ENCODE peak calls at places on chromosomes 6 and 20, in five cellular contexts. One of them, this sample, is unnamed.

GRCh38 chr20:16952965-16953364 is 204.8 kb downstream of the OTOR start:
- DNase-seq in transverse colon: no peak
- DNase-seq in EL: no peak
- DNase-seq in GM04503: no peak
- DNase-seq in ELF-1: no peak
- DNase-seq in this sample: no peak

GRCh38 chr6:5401845-5402738 is 140.8 kb downstream of the FARS2 start:
- DNase-seq in transverse colon: no peak
- DNase-seq in EL: peak
- DNase-seq in GM04503: no peak
- DNase-seq in ELF-1: no peak
- DNase-seq in this sample: no peak

GRCh38 chr6:25175656-25176055 is 103.5 kb upstream of the CARMIL1 start:
- DNase-seq in transverse colon: no peak
- DNase-seq in EL: no peak
- DNase-seq in GM04503: no peak
- DNase-seq in ELF-1: no peak
- DNase-seq in this sample: no peak

GRCh38 chr6:123808556-123808955 is 4.9 kb downstream of the NKAIN2 start:
- DNase-seq in transverse colon: no peak
- DNase-seq in EL: no peak
- DNase-seq in GM04503: no peak
- DNase-seq in ELF-1: no peak
- DNase-seq in this sample: no peak

GRCh38 chr6:20404641-20405032 is 3.0 kb downstream of the E2F3 start:
- DNase-seq in transverse colon: peak
- DNase-seq in EL: peak
- DNase-seq in GM04503: no peak
- DNase-seq in ELF-1: peak
- DNase-seq in this sample: peak

GRCh38 chr6:144150673-144151009 is 324 bp downstream of the STX11 start:
- DNase-seq in transverse colon: peak
- DNase-seq in EL: peak
- DNase-seq in GM04503: no peak
- DNase-seq in ELF-1: peak
- DNase-seq in this sample: no peak

GRCh38 chr6:43968110-43968965 is 158.9 kb downstream of the MRPL14 start:
- DNase-seq in transverse colon: no peak
- DNase-seq in EL: no peak
- DNase-seq in GM04503: no peak
- DNase-seq in ELF-1: peak
- DNase-seq in this sample: no peak

GRCh38 chr6:38774933-38775707 is 60.0 kb downstream of the DNAH8 start:
- DNase-seq in transverse colon: no peak
- DNase-seq in EL: no peak
- DNase-seq in GM04503: no peak
- DNase-seq in ELF-1: no peak
- DNase-seq in this sample: no peak

GRCh38 chr6:138007014-138007472 is 100.2 kb downstream of the PERP start:
- DNase-seq in transverse colon: peak
- DNase-seq in EL: peak
- DNase-seq in GM04503: no peak
- DNase-seq in ELF-1: peak
- DNase-seq in this sample: peak

GRCh38 chr6:124495316-124496176 is 466.7 kb upstream of the RNF217 start:
- DNase-seq in transverse colon: no peak
- DNase-seq in EL: no peak
- DNase-seq in GM04503: no peak
- DNase-seq in ELF-1: no peak
- DNase-seq in this sample: no peak

GRCh38 chr6:169793408-169793807 is 42.0 kb downstream of the ERMARD start:
- DNase-seq in transverse colon: no peak
- DNase-seq in EL: no peak
- DNase-seq in GM04503: no peak
- DNase-seq in ELF-1: no peak
- DNase-seq in this sample: no peak

GRCh38 chr6:66210964-66211363 is 503.9 kb upstream of the EYS start:
- DNase-seq in transverse colon: no peak
- DNase-seq in EL: no peak
- DNase-seq in GM04503: no peak
- DNase-seq in ELF-1: no peak
- DNase-seq in this sample: no peak

GRCh38 chr6:154161689-154162088 is 122.6 kb downstream of the OPRM1 start:
- DNase-seq in transverse colon: no peak
- DNase-seq in EL: no peak
- DNase-seq in GM04503: no peak
- DNase-seq in ELF-1: no peak
- DNase-seq in this sample: no peak

GRCh38 chr6:149840345-149841075 is 23.6 kb downstream of the LRP11 start:
- DNase-seq in transverse colon: peak
- DNase-seq in EL: peak
- DNase-seq in GM04503: peak
- DNase-seq in ELF-1: peak
- DNase-seq in this sample: no peak

GRCh38 chr6:105832358-105832757 is 253.8 kb upstream of the PRDM1 start:
- DNase-seq in transverse colon: no peak
- DNase-seq in EL: no peak
- DNase-seq in GM04503: no peak
- DNase-seq in ELF-1: no peak
- DNase-seq in this sample: peak

GRCh38 chr6:35637911-35638310 is 50.8 kb downstream of the FKBP5 start:
- DNase-seq in transverse colon: no peak
- DNase-seq in EL: no peak
- DNase-seq in GM04503: no peak
- DNase-seq in ELF-1: no peak
- DNase-seq in this sample: no peak

GRCh38 chr20:49913399-49914047 is 1.8 kb downstream of the SPATA2 start:
- DNase-seq in transverse colon: no peak
- DNase-seq in EL: no peak
- DNase-seq in GM04503: no peak
- DNase-seq in ELF-1: no peak
- DNase-seq in this sample: no peak

This sample was measured in HL-60.